ENCODE peak calls at places on chromosomes 12 and 14, in seven cellular contexts. H is H1, Z is H9, A is mesenchymal stem cell, U is IMR-90, B is mesendoderm, F is trophoblast cell. C is an unnamed sample.

GRCh38 chr12:19645823-19646222 is 206.5 kb downstream of the AEBP2 start:
- DNase-seq in F (no peak), Z (no peak), A (no peak), H (no peak), B (no peak), U (no peak), C (no peak)

GRCh38 chr12:83114042-83114441 is 427.3 kb downstream of the TMTC2 start:
- DNase-seq in B (no peak), Z (no peak), H (no peak), U (no peak), F (no peak), A (no peak), C (no peak)

GRCh38 chr12:92719674-92720073 is 16.9 kb downstream of the PLEKHG7 start:
- DNase-seq in H (no peak), A (no peak), U (peak; percentile 22), B (no peak), F (no peak), Z (no peak), C (no peak)

GRCh38 chr12:49230176-49230575 is 34.7 kb upstream of the TUBA1C start:
- DNase-seq in B (no peak), H (no peak), A (no peak), Z (no peak), U (no peak), F (no peak), C (no peak)

GRCh38 chr14:75202671-75203070 is 26.3 kb upstream of the TMED10 start:
- DNase-seq in F (peak; percentile 64), A (no peak), H (no peak), U (no peak), B (no peak), Z (no peak), C (no peak)

GRCh38 chr14:52961060-52961639 is 10.3 kb upstream of the FERMT2 start:
- DNase-seq in Z (peak; percentile 78), H (no peak), A (peak; percentile 70), F (peak; percentile 70), B (peak; percentile 91), U (peak; percentile 68), C (no peak)

GRCh38 chr12:59500335-59500734 is 95.5 kb upstream of the SLC16A7 start:
- DNase-seq in F (no peak), H (no peak), B (no peak), A (no peak), U (no peak), Z (no peak), C (no peak)

GRCh38 chr12:116818948-116819832 is 62.1 kb downstream of the HRK start:
- DNase-seq in A (peak; percentile 93), F (peak; percentile 91), B (peak; percentile 97), H (peak; percentile 73), U (peak; percentile 92), Z (peak; percentile 92), C (peak; percentile 91)

GRCh38 chr12:45893240-45893639 is 97.1 kb downstream of the SCAF11 start:
- DNase-seq in U (peak; percentile 16), B (peak; percentile 74), H (no peak), F (no peak), A (no peak), Z (peak; percentile 53), C (peak; percentile 21)

GRCh38 chr12:50218386-50218785 is 51.2 kb upstream of the CERS5 start:
- DNase-seq in F (peak; percentile 92), U (peak; percentile 71), H (no peak), Z (no peak), B (peak; percentile 68), A (peak; percentile 63), C (no peak)

GRCh38 chr12:1464925-1465324 is 129.5 kb downstream of the FBXL14 start:
- DNase-seq in A (no peak), B (no peak), U (no peak), Z (no peak), H (no peak), F (no peak), C (no peak)

GRCh38 chr12:115103884-115104883 is 420.2 kb upstream of the TBX3 start:
- DNase-seq in F (no peak), H (no peak), A (peak; percentile 97), U (peak; percentile 56), Z (no peak), B (peak; percentile 63), C (no peak)

GRCh38 chr14:104665663-104666522 is 23.5 kb upstream of the INF2 start:
- DNase-seq in H (no peak), A (no peak), Z (peak; percentile 59), F (no peak), B (peak; percentile 85), U (no peak), C (peak; percentile 87)

GRCh38 chr12:53221203-53222076 is 10.6 kb downstream of the RARG start:
- DNase-seq in U (peak; percentile 51), A (peak; percentile 78), F (peak; percentile 47), B (peak; percentile 82), Z (peak; percentile 93), H (no peak), C (peak; percentile 78)

GRCh38 chr12:51788876-51789275 is 59.6 kb downstream of the FIGNL2 start:
- DNase-seq in B (peak; percentile 47), H (no peak), U (peak; percentile 80), A (peak; percentile 79), Z (no peak), F (peak; percentile 59), C (no peak)

GRCh38 chr12:67940780-67941243 is 48.4 kb upstream of the IFNG-AS1 start:
- DNase-seq in H (no peak), A (peak; percentile 65), Z (no peak), F (peak; percentile 62), U (peak; percentile 40), B (peak; percentile 95), C (no peak)

GRCh38 chr12:117124421-117125274 is 25.4 kb upstream of the TESC start:
- DNase-seq in F (no peak), Z (no peak), B (no peak), A (peak; percentile 39), H (no peak), U (no peak), C (no peak)

GRCh38 chr12:12172106-12172511 is 94.7 kb downstream of the LRP6 start:
- DNase-seq in U (peak; percentile 21), F (peak; percentile 11), B (no peak), H (no peak), A (peak; percentile 47), Z (no peak), C (no peak)

GRCh38 chr14:24273422-24273998 is 2.1 kb upstream of the RABGGTA start:
- DNase-seq in B (peak; percentile 29), Z (no peak), A (no peak), U (no peak), H (no peak), F (no peak), C (no peak)

GRCh38 chr14:34833545-34834523 is 41.3 kb downstream of the BAZ1A start:
- DNase-seq in F (no peak), Z (no peak), A (peak; percentile 29), H (no peak), B (no peak), U (no peak), C (no peak)

GRCh38 chr12:3820122-3820521 is 53.1 kb downstream of the PARP11 start:
- DNase-seq in Z (no peak), U (peak; percentile 65), F (peak; percentile 44), B (peak; percentile 24), A (peak; percentile 51), H (no peak), C (no peak)

GRCh38 chr14:54450535-54450934 is 9.4 kb upstream of the CNIH1 start:
- DNase-seq in A (peak; percentile 39), H (no peak), U (peak; percentile 60), B (no peak), F (no peak), Z (no peak), C (no peak)

GRCh38 chr12:96078281-96078761 is 42.9 kb upstream of the LTA4H start:
- DNase-seq in A (no peak), B (no peak), Z (no peak), F (no peak), H (no peak), U (peak; percentile 15), C (no peak)

GRCh38 chr12:12467701-12468218 is 94.9 kb downstream of the DUSP16 start:
- DNase-seq in A (no peak), H (no peak), U (peak; percentile 11), Z (no peak), F (no peak), B (no peak), C (no peak)

GRCh38 chr12:81705586-81705985 is 53.6 kb downstream of the PPFIA2 start:
- DNase-seq in Z (no peak), F (no peak), B (no peak), H (no peak), U (no peak), A (no peak), C (no peak)

GRCh38 chr14:68544150-68544892 is 248.5 kb downstream of the ZFP36L1 start:
- DNase-seq in B (no peak), U (peak; percentile 100), F (no peak), Z (no peak), H (no peak), A (peak; percentile 94), C (no peak)

GRCh38 chr12:82529096-82529495 is 157.6 kb upstream of the TMTC2 start:
- DNase-seq in A (peak; percentile 1), U (no peak), B (no peak), Z (no peak), H (no peak), F (no peak), C (no peak)

GRCh38 chr12:16130359-16130758 is 147.1 kb downstream of the SLC15A5 start:
- DNase-seq in B (no peak), A (no peak), U (no peak), H (no peak), F (no peak), Z (no peak), C (no peak)

GRCh38 chr12:106901276-106901675 is 54.4 kb upstream of the TMEM263 start:
- DNase-seq in Z (no peak), U (peak; percentile 55), A (no peak), F (no peak), B (no peak), H (no peak), C (no peak)

DNA sequence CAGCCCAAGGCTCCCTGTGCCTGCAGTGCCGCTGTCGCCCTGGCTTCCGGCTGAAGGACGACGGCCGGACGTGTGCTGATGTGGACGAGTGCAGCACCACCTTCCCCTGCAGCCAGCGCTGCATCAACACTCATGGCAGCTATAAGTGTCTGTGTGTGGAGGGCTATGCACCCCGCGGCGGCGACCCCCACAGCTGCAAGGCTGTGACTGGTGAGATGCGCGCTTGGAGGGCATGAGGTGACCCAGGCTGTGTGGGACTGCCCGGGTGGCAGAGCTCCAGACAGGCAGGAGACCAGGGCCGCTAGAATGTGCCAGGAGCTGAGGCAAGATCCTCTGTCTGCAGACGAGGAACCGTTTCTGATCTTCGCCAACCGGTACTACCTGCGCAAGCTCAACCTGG is 19.6 kb upstream of the NXPH4 start:
- DNase-seq in F (no peak), H (no peak), U (no peak), Z (no peak), B (no peak), A (no peak), C (no peak)
- H2BK5ac ChIP-seq in F (no peak overlapping the region), H (no peak overlapping the region), U (no peak overlapping the region), Z (no peak overlapping the region), B (no peak overlapping the region), A (no peak overlapping the region), C (peak overlapping the region; percentile 75)

GRCh38 chr14:88439088-88439487 is 53.6 kb downstream of the SPATA7 start:
- DNase-seq in A (no peak), Z (no peak), H (no peak), U (no peak), B (no peak), F (no peak), C (no peak)
- H3K4ac ChIP-seq in A (no peak overlapping the region), Z (no peak overlapping the region), H (no peak overlapping the region), U (no peak overlapping the region), B (no peak overlapping the region), F (no peak overlapping the region), C (no peak overlapping the region)

GRCh38 chr12:120150919-120151525 is 34.5 kb upstream of the RAB35 start:
- DNase-seq in Z (no peak), A (no peak), U (no peak), H (no peak), B (no peak), F (no peak), C (no peak)
- H2BK5ac ChIP-seq in Z (no peak overlapping the region), A (no peak overlapping the region), U (no peak overlapping the region), H (no peak overlapping the region), B (no peak overlapping the region), F (no peak overlapping the region), C (no peak overlapping the region)

GRCh38 chr14:90397401-90398314 is 829 bp downstream of the CALM1 start:
- DNase-seq in A (peak; percentile 52), Z (peak; percentile 53), F (peak; percentile 67), B (peak; percentile 57), H (no peak), U (peak; percentile 24), C (peak; percentile 46)
- H3K4ac ChIP-seq in A (no peak overlapping the region), Z (no peak overlapping the region), F (peak overlapping the region; percentile 93), B (peak overlapping the region; percentile 67), H (no peak overlapping the region), U (peak overlapping the region; percentile 82), C (no peak overlapping the region)

C was measured in neuronal stem cell.